ENCODE peak calls at places on chromosome 3, in six cellular contexts. B, I, R, Q, W and F are unnamed samples.

GRCh38 chr3:43214616-43215015 is 71.7 kb upstream of the SNRK start:
- DNase-seq in B (no peak), I (no peak), W (no peak), R (no peak), Q (no peak), F (no peak)

GRCh38 chr3:176799675-176800074 is 397.6 kb downstream of the TBL1XR1 start:
- DNase-seq in R (no peak), B (no peak), Q (no peak), W (no peak), I (no peak), F (no peak)

GRCh38 chr3:109559389-109559788 is 222.0 kb upstream of the DPPA4 start:
- DNase-seq in R (no peak), B (peak), Q (peak), I (no peak), W (no peak), F (no peak)

GRCh38 chr3:138539352-138539751 is 54.7 kb downstream of the CEP70 start:
- DNase-seq in Q (no peak), W (no peak), I (no peak), B (no peak), R (no peak), F (no peak)

GRCh38 chr3:146469206-146470017 is at the start of gene PLSCR2:
- DNase-seq in R (peak), B (no peak), Q (no peak), W (peak), I (peak), F (peak)

GRCh38 chr3:195697582-195698324 is 23.0 kb upstream of the MUC20 start:
- DNase-seq in Q (no peak), R (peak), B (peak), I (no peak), W (no peak), F (no peak)

GRCh38 chr3:188931531-188931930 is 240.2 kb upstream of the TPRG1 start:
- DNase-seq in I (no peak), R (no peak), B (no peak), W (no peak), Q (no peak), F (no peak)

GRCh38 chr3:155647988-155648591 is 96.8 kb downstream of the PLCH1 start:
- DNase-seq in Q (no peak), R (no peak), I (no peak), W (no peak), B (no peak), F (no peak)

GRCh38 chr3:138210528-138210927 is 23.4 kb downstream of the ARMC8 start:
- DNase-seq in Q (no peak), I (no peak), W (no peak), B (no peak), R (no peak), F (no peak)

GRCh38 chr3:15783361-15783969 is 14.3 kb downstream of the ANKRD28 start:
- DNase-seq in W (no peak), Q (no peak), I (no peak), B (peak), R (no peak), F (no peak)

GRCh38 chr3:125593991-125594574 is 1.2 kb downstream of the OSBPL11 start:
- DNase-seq in B (peak), R (peak), W (no peak), Q (peak), I (no peak), F (no peak)

GRCh38 chr3:16675805-16676204 is 70.6 kb upstream of the DAZL start:
- DNase-seq in B (no peak), R (no peak), I (no peak), Q (no peak), W (no peak), F (no peak)

GRCh38 chr3:190710723-190711122 is 151.8 kb downstream of the GMNC start:
- DNase-seq in R (no peak), I (no peak), B (no peak), W (no peak), Q (no peak), F (no peak)

GRCh38 chr3:179868715-179869114 is 168.0 kb downstream of the PEX5L start:
- DNase-seq in B (no peak), Q (no peak), W (no peak), I (no peak), R (no peak), F (no peak)

GRCh38 chr3:152322756-152323155 is 54.0 kb downstream of the MBNL1 start:
- DNase-seq in B (peak), I (no peak), W (no peak), Q (no peak), R (peak), F (no peak)

GRCh38 chr3:102016417-102016816 is 167.1 kb downstream of the NFKBIZ start:
- DNase-seq in R (no peak), I (no peak), W (no peak), B (no peak), Q (no peak), F (no peak)

GRCh38 chr3:124883766-124884473 is 3.2 kb downstream of the ITGB5 start:
- DNase-seq in R (no peak), W (no peak), B (peak), Q (no peak), I (no peak), F (no peak)

GRCh38 chr3:13198480-13198879 is 125.3 kb upstream of the IQSEC1 start:
- DNase-seq in R (no peak), Q (no peak), I (no peak), W (peak), B (no peak), F (no peak)

GRCh38 chr3:133453383-133453782 is 53.5 kb downstream of the BFSP2 start:
- DNase-seq in B (no peak), Q (no peak), W (no peak), I (no peak), R (no peak), F (no peak)

GRCh38 chr3:10455515-10455914 is 49.9 kb downstream of the ATP2B2 start:
- DNase-seq in W (no peak), R (no peak), Q (no peak), B (no peak), I (no peak), F (no peak)

GRCh38 chr3:193874997-193875593 is 260.9 kb upstream of the HES1 start:
- DNase-seq in B (no peak), R (no peak), Q (no peak), I (no peak), W (no peak), F (no peak)

GRCh38 chr3:143658869-143659268 is 189.4 kb downstream of the SLC9A9 start:
- DNase-seq in B (no peak), Q (no peak), R (no peak), I (no peak), W (no peak), F (no peak)

GRCh38 chr3:77247817-77248216 is 207.9 kb downstream of the ROBO2 start:
- DNase-seq in R (no peak), W (peak), B (no peak), Q (no peak), I (no peak), F (no peak)

GRCh38 chr3:72679540-72680198 is 168.6 kb downstream of the SHQ1 start:
- DNase-seq in W (no peak), I (no peak), Q (peak), B (peak), R (peak), F (no peak)

GRCh38 chr3:50299929-50300680 is 900 bp upstream of the HYAL3 start:
- DNase-seq in B (peak), I (no peak), W (peak), Q (peak), R (no peak), F (no peak)

GRCh38 chr3:72739521-72740466 is 108.5 kb downstream of the SHQ1 start:
- DNase-seq in I (no peak), Q (no peak), W (no peak), B (peak), R (no peak), F (no peak)

GRCh38 chr3:184426691-184427141 is 46.9 kb downstream of the CHRD start:
- DNase-seq in R (no peak), B (no peak), I (no peak), W (no peak), Q (no peak), F (no peak)

GRCh38 chr3:44960387-44961026 is 15.5 kb downstream of the ZDHHC3 start:
- DNase-seq in Q (no peak), B (peak), W (no peak), R (no peak), I (no peak), F (no peak)

GRCh38 chr3:72339750-72340025 is 508.6 kb downstream of the SHQ1 start:
- DNase-seq in R (no peak), Q (no peak), B (no peak), I (no peak), W (no peak), F (no peak)